ENCODE peak calls at places on chromosomes 5 and 9, in six cellular contexts. T, G, D, Q, Z and J are unnamed samples.

GRCh38 chr5:134449167-134449566 is 37.5 kb upstream of the CDKN2AIPNL start:
- DNase-seq in T (no peak), G (no peak), D (no peak), Q (peak; percentile 33), Z (no peak), J (peak; percentile 42)

GRCh38 chr5:136631176-136631575 is 265.8 kb upstream of the TRPC7 start:
- DNase-seq in T (no peak), G (no peak), D (no peak), Q (no peak), Z (no peak), J (no peak)

GRCh38 chr5:134171972-134172371 is 4.8 kb downstream of the SKP1 start:
- DNase-seq in T (no peak), G (no peak), D (no peak), Q (no peak), Z (peak; percentile 78), J (no peak)

GRCh38 chr9:28774433-28775029 is 1201.2 kb upstream of the C9orf72 start:
- DNase-seq in T (peak; percentile 22), G (peak; percentile 34), D (no peak), Q (no peak), Z (no peak), J (no peak)

GRCh38 chr5:43694027-43694426 is 91.0 kb downstream of the NNT start:
- DNase-seq in T (no peak), G (no peak), D (no peak), Q (no peak), Z (no peak), J (no peak)

GRCh38 chr5:2750758-2751464 is 566 bp downstream of the IRX2 start:
- DNase-seq in T (no peak), G (no peak), D (no peak), Q (no peak), Z (no peak), J (no peak)

GRCh38 chr5:121628783-121629182 is 222.9 kb upstream of the FTMT start:
- DNase-seq in T (no peak), G (no peak), D (peak; percentile 35), Q (no peak), Z (no peak), J (no peak)

GRCh38 chr5:180129291-180130190 is 58.0 kb upstream of the RNF130 start:
- DNase-seq in T (no peak), G (peak; percentile 19), D (no peak), Q (peak; percentile 27), Z (no peak), J (peak; percentile 63)

GRCh38 chr5:1195916-1196315 is 5.5 kb upstream of the SLC6A19 start:
- DNase-seq in T (no peak), G (no peak), D (no peak), Q (no peak), Z (no peak), J (no peak)

GRCh38 chr9:108786756-108787663 is 68.8 kb downstream of the ACTL7B start:
- DNase-seq in T (peak; percentile 37), G (no peak), D (no peak), Q (no peak), Z (no peak), J (no peak)

GRCh38 chr9:22433691-22434090 is 12.9 kb upstream of the DMRTA1 start:
- DNase-seq in T (no peak), G (no peak), D (no peak), Q (no peak), Z (no peak), J (no peak)

GRCh38 chr5:125277494-125278154 is 531.2 kb upstream of the ZNF608 start:
- DNase-seq in T (peak; percentile 72), G (no peak), D (no peak), Q (no peak), Z (no peak), J (no peak)

GRCh38 chr5:78706825-78707224 is 58.3 kb upstream of the LHFPL2 start:
- DNase-seq in T (no peak), G (no peak), D (no peak), Q (no peak), Z (no peak), J (no peak)

GRCh38 chr5:66378407-66378806 is 217.8 kb upstream of the MAST4 start:
- DNase-seq in T (no peak), G (no peak), D (no peak), Q (no peak), Z (no peak), J (no peak)

GRCh38 chr5:32225445-32225844 is 51.3 kb upstream of the GOLPH3 start:
- DNase-seq in T (no peak), G (no peak), D (peak; percentile 81), Q (no peak), Z (no peak), J (no peak)

GRCh38 chr5:144436007-144436406 is 265.3 kb downstream of the KCTD16 start:
- DNase-seq in T (no peak), G (no peak), D (no peak), Q (no peak), Z (no peak), J (no peak)

GRCh38 chr5:87421307-87421706 is 8.6 kb upstream of the CCNH start:
- DNase-seq in T (no peak), G (no peak), D (no peak), Q (no peak), Z (no peak), J (no peak)

GRCh38 chr9:93676310-93677054 is 100.1 kb downstream of the PHF2 start:
- DNase-seq in T (no peak), G (peak; percentile 10), D (peak; percentile 19), Q (peak; percentile 48), Z (peak; percentile 6), J (peak; percentile 68)

GRCh38 chr9:137445275-137445807 is 4.2 kb upstream of the ENTPD8 start:
- DNase-seq in T (peak; percentile 56), G (peak; percentile 83), D (peak; percentile 80), Q (peak; percentile 92), Z (peak; percentile 87), J (peak; percentile 91)

GRCh38 chr9:99103505-99103904 is 1.4 kb upstream of the TGFBR1 start:
- DNase-seq in T (no peak), G (no peak), D (no peak), Q (no peak), Z (no peak), J (no peak)

GRCh38 chr5:15807248-15807647 is 307.3 kb downstream of the FBXL7 start:
- DNase-seq in T (no peak), G (no peak), D (no peak), Q (no peak), Z (no peak), J (no peak)

GRCh38 chr5:137286025-137286610 is 213.0 kb downstream of the SPOCK1 start:
- DNase-seq in T (no peak), G (no peak), D (no peak), Q (no peak), Z (no peak), J (no peak)

GRCh38 chr5:149283611-149284480 is 12.2 kb downstream of the AFAP1L1 start:
- DNase-seq in T (no peak), G (no peak), D (no peak), Q (no peak), Z (no peak), J (no peak)

GRCh38 chr5:11346336-11346735 is 557.9 kb downstream of the CTNND2 start:
- DNase-seq in T (no peak), G (no peak), D (no peak), Q (no peak), Z (no peak), J (no peak)

GRCh38 chr5:131366428-131366827 is 102.6 kb downstream of the CDC42SE2 start:
- DNase-seq in T (no peak), G (no peak), D (no peak), Q (no peak), Z (no peak), J (no peak)

GRCh38 chr5:131367219-131367860 is 103.5 kb downstream of the CDC42SE2 start:
- DNase-seq in T (no peak), G (no peak), D (no peak), Q (no peak), Z (no peak), J (no peak)

GRCh38 chr5:131361677-131362315 is 97.9 kb downstream of the CDC42SE2 start:
- DNase-seq in T (no peak), G (no peak), D (no peak), Q (no peak), Z (no peak), J (no peak)

GRCh38 chr5:131364507-131365050 is 100.7 kb downstream of the CDC42SE2 start:
- DNase-seq in T (no peak), G (no peak), D (no peak), Q (no peak), Z (no peak), J (no peak)

DNA sequence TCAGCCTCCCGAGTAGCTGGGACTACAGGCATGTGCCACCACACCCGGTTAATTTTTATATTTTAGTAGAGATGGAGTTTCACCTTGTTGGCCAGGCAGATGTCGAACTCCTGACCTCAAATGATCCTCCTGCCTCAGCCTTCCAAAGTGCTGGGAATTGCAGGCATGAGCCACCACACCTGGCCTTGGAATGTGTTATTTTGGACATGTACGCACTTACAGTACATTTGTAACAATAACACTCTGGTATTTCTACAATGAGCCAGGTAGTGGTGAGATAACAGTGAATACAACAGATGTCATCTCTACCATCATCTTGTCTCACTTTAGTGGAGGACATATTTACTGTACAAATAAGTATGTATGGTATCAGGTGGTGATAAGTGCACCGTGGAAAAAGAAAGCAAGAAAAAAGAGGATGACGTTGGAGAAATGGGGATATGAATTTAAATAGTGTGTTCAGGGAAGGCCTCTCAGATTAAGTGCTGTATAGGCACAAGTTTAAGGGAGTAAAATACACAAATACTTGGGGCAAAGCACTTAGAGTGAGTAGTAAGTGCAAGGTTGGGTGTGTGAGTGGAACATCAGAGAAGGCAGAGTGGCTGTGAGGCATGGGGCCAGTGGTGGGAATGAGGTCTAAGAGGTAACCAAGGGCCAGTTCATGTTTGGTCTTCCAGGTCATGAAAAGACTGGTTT is 100.1 kb downstream of the CDC42SE2 start:
- DNase-seq in T (no peak), G (no peak), D (no peak), Q (no peak), Z (no peak), J (no peak)
- H3K4me1 ChIP-seq in T (no peaks in the 10 kb centered on the region), G (no peaks in the 10 kb centered on the region), D (peaks cover 11% of the 10 kb centered on the region), Q (no peaks in the 10 kb centered on the region), Z (no peaks in the 10 kb centered on the region), J (peaks cover 58% of the 10 kb centered on the region)

GRCh38 chr9:14373726-14374125 is 59.8 kb upstream of the NFIB start:
- DNase-seq in T (no peak), G (no peak), D (no peak), Q (no peak), Z (no peak), J (no peak)
- H3K27ac ChIP-seq in T (no peak overlapping the region), G (peak overlapping the region; percentile 93), D (no peak overlapping the region), Q (peak overlapping the region; percentile 44), Z (peak overlapping the region; percentile 59), J (no peak overlapping the region)

GRCh38 chr9:103731541-103731940 is 362.6 kb upstream of the SMC2 start:
- DNase-seq in T (no peak), G (no peak), D (no peak), Q (no peak), Z (no peak), J (no peak)
- TF ChIP-seq POLR2AphosphoS5 in T (no peak), G (no peak), D (no peak), Q (no peak), Z (no peak), J (no peak)

GRCh38 chr5:177354256-177354655 is 2.8 kb upstream of the LMAN2 start:
- DNase-seq in T (no peak), G (no peak), D (no peak), Q (no peak), Z (no peak), J (no peak)

GRCh38 chr5:177354716-177355115 is 3.0 kb upstream of the RGS14 start:
- DNase-seq in T (no peak), G (no peak), D (no peak), Q (no peak), Z (no peak), J (no peak)

GRCh38 chr5:177350776-177351391 is 584 bp downstream of the LMAN2 start:
- DNase-seq in T (no peak), G (no peak), D (no peak), Q (no peak), Z (no peak), J (no peak)

GRCh38 chr5:177351392-177352329 is at the start of gene LMAN2:
- DNase-seq in T (peak; percentile 93), G (peak; percentile 95), D (peak; percentile 94), Q (peak; percentile 95), Z (peak; percentile 94), J (peak; percentile 95)

GRCh38 chr5:177353093-177353492 is 1.6 kb upstream of the LMAN2 start:
- DNase-seq in T (no peak), G (no peak), D (no peak), Q (no peak), Z (no peak), J (peak; percentile 3)
- H3K4me1 ChIP-seq in T (peaks cover 20% of the 10 kb centered on the region), G (peaks cover 27% of the 10 kb centered on the region), D (peaks cover 46% of the 10 kb centered on the region), Q (peaks cover 44% of the 10 kb centered on the region), Z (peaks cover 38% of the 10 kb centered on the region), J (peaks cover 40% of the 10 kb centered on the region)